ENCODE peak calls at places on chromosomes 2 and 18, in nine cellular contexts. U is NCI-H2081; M is midbrain; C is KG1; N is cardiac septum; J is stimulated activated CD8-positive, alpha-beta memory T cell treated with anti-CD3 and anti-CD28 coated beads, Interleukin-15, amount 100 ng/mL, for 24 hours; T is nephron progenitor cell; Q is activated gamma-delta T cell treated with anti-CD3 and anti-CD28 coated beads, Interleukin-2, amount 50 U/mL, for 16 hours; X is HAP-1. E is an unnamed sample.

GRCh38 chr2:72131371-72131891 is 16.2 kb downstream of the CYP26B1 start:
- DNase-seq in N (no peak), J (no peak), Q (no peak), T (no peak), X (no peak), M (no peak), U (no peak), C (no peak), E (no peak)

GRCh38 chr2:17149945-17150344 is 368.3 kb downstream of the RAD51AP2 start:
- DNase-seq in T (no peak), C (no peak), U (no peak), M (no peak), N (no peak), Q (no peak), X (no peak), J (no peak), E (no peak)

GRCh38 chr18:12639990-12640880 is 17.7 kb downstream of the SPIRE1 start:
- DNase-seq in T (no peak), U (no peak), C (no peak), N (peak; percentile 79), M (no peak), J (no peak), X (no peak), Q (no peak), E (no peak)

GRCh38 chr2:3186766-3187165 is 190.9 kb downstream of the EIPR1 start:
- DNase-seq in C (no peak), T (no peak), N (no peak), X (no peak), Q (no peak), U (no peak), M (no peak), J (no peak), E (no peak)

GRCh38 chr2:172088245-172089004 is 3.1 kb downstream of the DLX1 start:
- DNase-seq in U (no peak), M (no peak), J (no peak), X (no peak), N (no peak), Q (no peak), C (no peak), T (no peak), E (no peak)

GRCh38 chr2:174059875-174060226 is 94.7 kb upstream of the SP3 start:
- DNase-seq in M (no peak), U (no peak), C (no peak), N (no peak), X (no peak), T (no peak), Q (no peak), J (no peak), E (no peak)

GRCh38 chr2:23760746-23761145 is 166.2 kb downstream of the ATAD2B start:
- DNase-seq in T (no peak), N (no peak), J (no peak), M (no peak), Q (no peak), C (no peak), U (peak; percentile 12), X (no peak), E (no peak)

GRCh38 chr2:215215637-215216036 is 77.2 kb upstream of the ABCA12 start:
- DNase-seq in N (no peak), Q (no peak), T (no peak), C (no peak), U (no peak), J (no peak), M (no peak), X (no peak), E (no peak)

GRCh38 chr2:103176289-103176915 is 414.6 kb downstream of the TMEM182 start:
- DNase-seq in X (no peak), M (peak; percentile 3), C (no peak), T (no peak), U (no peak), N (no peak), J (no peak), Q (no peak), E (no peak)

GRCh38 chr2:194619368-194619767 is 1037.7 kb upstream of the SLC39A10 start:
- DNase-seq in U (no peak), C (no peak), J (no peak), M (no peak), N (no peak), T (no peak), Q (no peak), X (no peak), E (no peak)

GRCh38 chr2:130963058-130963848 is 126.5 kb downstream of the ARHGEF4 start:
- DNase-seq in M (no peak), C (no peak), Q (no peak), X (no peak), T (peak; percentile 60), U (no peak), J (no peak), N (no peak), E (no peak)

GRCh38 chr2:205270689-205271088 is 411.6 kb upstream of the NRP2 start:
- DNase-seq in C (no peak), U (no peak), M (no peak), Q (no peak), T (no peak), X (peak; percentile 22), J (no peak), N (no peak), E (no peak)

GRCh38 chr2:40358783-40359182 is 93.1 kb downstream of the SLC8A1 start:
- DNase-seq in C (no peak), X (no peak), N (no peak), J (no peak), M (no peak), U (no peak), Q (no peak), T (no peak), E (no peak)

GRCh38 chr2:45315881-45316280 is 295.2 kb downstream of the SRBD1 start:
- DNase-seq in C (no peak), N (no peak), U (no peak), M (no peak), J (no peak), Q (no peak), T (no peak), X (no peak), E (no peak)

GRCh38 chr2:57868619-57869139 is 177.9 kb upstream of the VRK2 start:
- DNase-seq in U (no peak), X (no peak), N (no peak), M (no peak), T (no peak), Q (no peak), C (no peak), J (no peak), E (no peak)

GRCh38 chr2:237262838-237263771 is 150.9 kb downstream of the COL6A3 start:
- DNase-seq in U (no peak), J (no peak), N (no peak), M (no peak), T (no peak), X (no peak), Q (no peak), C (no peak), E (no peak)

GRCh38 chr2:237556773-237557632 is 9.4 kb upstream of the PRLH start:
- DNase-seq in T (no peak), N (no peak), U (no peak), Q (no peak), J (no peak), X (no peak), C (no peak), M (no peak), E (no peak)

GRCh38 chr2:174176898-174177297 is 71.4 kb downstream of the OLA1 start:
- DNase-seq in Q (no peak), J (no peak), M (no peak), T (no peak), X (no peak), N (no peak), U (peak; percentile 61), C (no peak), E (no peak)